ENCODE peak calls at places on chromosomes 7 and 10, in eight cellular contexts. M is DND-41; Z is left ventricle myocardium inferior; D is BJ; P is tibial nerve; A is CD8-positive, alpha-beta T cell; L is adrenal gland; Y is vagina. C is an unnamed sample. For H3K27me3, the result is how much of the 10 kb centered on the place peaks cover.

GRCh38 chr10:13673165-13673564 is 86.4 kb downstream of the PRPF18 start:
- DNase-seq in M (no peak), Z (no peak), D (no peak), P (no peak), A (no peak), L (no peak), Y (no peak), C (no peak)

GRCh38 chr10:102133373-102134195 is 744 bp downstream of the PPRC1 start:
- DNase-seq in M (peak), Z (peak), D (no peak), P (peak), A (peak), L (peak), Y (no peak), C (peak)

GRCh38 chr10:119776536-119776935 is 50.7 kb downstream of the INPP5F start:
- DNase-seq in M (no peak), Z (no peak), D (no peak), P (no peak), A (no peak), L (no peak), Y (no peak), C (no peak)

GRCh38 chr7:158973440-158973839 is 117.1 kb downstream of the DYNC2I1 start:
- DNase-seq in M (peak), Z (peak), D (no peak), P (no peak), A (peak), L (no peak), Y (no peak), C (peak)

GRCh38 chr10:53314856-53315255 is 542.3 kb upstream of the MBL2 start:
- DNase-seq in M (no peak), Z (no peak), D (peak), P (no peak), A (no peak), L (no peak), Y (no peak), C (no peak)

GRCh38 chr10:34506773-34507172 is 308.3 kb downstream of the PARD3 start:
- DNase-seq in M (no peak), Z (no peak), D (no peak), P (no peak), A (no peak), L (no peak), Y (no peak), C (no peak)

GRCh38 chr7:41889472-41889871 is 186.6 kb upstream of the INHBA start:
- DNase-seq in M (no peak), Z (no peak), D (no peak), P (no peak), A (no peak), L (no peak), Y (no peak), C (no peak)

GRCh38 chr7:152709307-152710133 is 33.6 kb upstream of the XRCC2 start:
- DNase-seq in M (no peak), Z (no peak), D (no peak), P (no peak), A (no peak), L (no peak), Y (no peak), C (no peak)

GRCh38 chr7:39228946-39229345 is 251.2 kb downstream of the POU6F2 start:
- DNase-seq in M (no peak), Z (no peak), D (peak), P (no peak), A (no peak), L (no peak), Y (no peak), C (no peak)

GRCh38 chr10:101062231-101063161 is 707 bp downstream of the KAZALD1 start:
- DNase-seq in M (no peak), Z (peak), D (no peak), P (no peak), A (peak), L (peak), Y (no peak), C (peak)

GRCh38 chr10:98487692-98488091 is 41.0 kb upstream of the HPS1 start:
- DNase-seq in M (no peak), Z (no peak), D (no peak), P (no peak), A (no peak), L (no peak), Y (no peak), C (no peak)

GRCh38 chr10:111511751-111512150 is 434.9 kb downstream of the ADRA2A start:
- DNase-seq in M (no peak), Z (no peak), D (no peak), P (no peak), A (no peak), L (no peak), Y (no peak), C (no peak)

GRCh38 chr7:100793806-100794660 is 33.3 kb downstream of the EPHB4 start:
- DNase-seq in M (no peak), Z (no peak), D (no peak), P (no peak), A (no peak), L (no peak), Y (no peak), C (peak)

DNA sequence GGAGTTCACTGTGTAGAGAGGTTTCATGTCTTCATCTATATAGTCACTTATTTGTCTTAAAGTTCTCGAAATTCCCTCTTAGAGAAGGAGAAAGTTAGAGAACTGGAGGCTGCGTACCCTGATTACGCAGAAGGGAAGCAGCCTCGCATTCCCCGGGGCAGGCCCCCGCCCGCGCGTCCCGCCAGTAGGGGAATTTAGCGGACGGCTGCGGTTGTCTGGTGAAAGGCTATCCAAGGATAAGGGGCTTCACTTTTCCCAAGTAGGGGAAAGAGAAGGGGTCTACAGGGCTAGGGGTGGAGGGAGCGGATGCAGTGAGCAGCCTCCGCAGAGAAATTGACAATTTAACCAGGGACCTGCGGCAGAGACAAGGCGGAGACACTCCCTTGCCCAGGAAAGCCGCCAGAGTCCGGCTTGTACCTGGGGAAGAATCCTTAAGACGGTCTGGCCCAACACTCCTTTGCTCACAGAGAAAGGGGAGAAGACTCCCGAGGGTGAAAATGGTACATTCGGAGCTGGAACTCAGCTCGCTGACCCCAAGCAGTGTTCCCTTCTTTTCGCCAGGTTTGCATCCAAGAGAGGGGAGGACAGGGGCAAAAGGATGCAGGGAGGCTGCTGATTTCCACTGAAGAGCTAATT is 976 bp upstream of the MAGI2 start:
- DNase-seq in M (no peak), Z (peak), D (no peak), P (peak), A (no peak), L (peak), Y (no peak), C (peak)
- TF ChIP-seq CTCF in M (no peak), Z (no peak), D (peak), P (no peak), A (no peak), L (no peak), Y (no peak), C (no peak)

GRCh38 chr7:115359119-115359518 is 437.2 kb downstream of the MDFIC start:
- DNase-seq in M (no peak), Z (no peak), D (no peak), P (no peak), A (no peak), L (no peak), Y (no peak), C (no peak)
- H3K27me3 ChIP-seq in M (under half), Z (under half), D (under half), P (under half), A (under half), L (under half), Y (under half), C (under half)

GRCh38 chr10:77756319-77757232 is 119.0 kb upstream of the KCNMA1 start:
- DNase-seq in M (no peak), Z (no peak), D (no peak), P (no peak), A (no peak), L (no peak), Y (no peak), C (peak)
- TF ChIP-seq CTCF in M (peak), Z (peak), D (peak), P (no peak), A (no peak), L (peak), Y (peak), C (peak)

DNA sequence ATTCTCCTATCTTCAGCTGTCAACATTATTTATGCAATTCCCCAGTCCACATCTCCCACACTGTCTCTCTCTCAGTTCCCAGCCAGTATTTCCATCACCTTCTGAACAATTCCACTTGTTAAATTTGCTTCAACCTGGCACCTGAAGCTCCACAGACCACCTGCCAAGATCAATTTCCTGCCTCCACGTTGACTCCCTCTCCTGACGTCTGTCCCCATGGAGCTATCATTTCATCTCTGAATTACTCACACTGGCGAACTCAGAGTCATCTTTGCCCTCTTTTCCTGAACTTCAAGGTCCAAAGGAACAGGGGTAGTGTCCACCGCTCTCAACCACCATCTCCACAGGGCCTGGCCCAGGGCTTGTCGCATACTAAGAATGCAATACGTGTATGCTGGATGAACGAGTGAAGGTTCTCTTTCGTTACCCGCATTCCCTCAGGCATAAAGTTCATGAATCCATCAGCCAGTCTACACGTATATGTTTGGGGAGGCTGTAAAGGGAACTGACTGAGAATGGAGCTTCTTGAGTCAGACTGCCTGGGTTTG is 183.3 kb downstream of the JCAD start:
- DNase-seq in M (no peak), Z (no peak), D (no peak), P (no peak), A (no peak), L (no peak), Y (no peak), C (no peak)
- H3K27me3 ChIP-seq in M (under half), Z (under half), D (under half), P (under half), A (under half), L (under half), Y (under half), C (half or more)

GRCh38 chr10:70115948-70116682 is 16.5 kb downstream of the AIFM2 start:
- DNase-seq in M (peak), Z (peak), D (no peak), P (no peak), A (peak), L (peak), Y (no peak), C (no peak)
- TF ChIP-seq CTCF in M (peak), Z (peak), D (peak), P (peak), A (peak), L (peak), Y (peak), C (peak)

GRCh38 chr7:156169474-156170370 is 357.5 kb upstream of the SHH start:
- DNase-seq in M (no peak), Z (no peak), D (no peak), P (no peak), A (no peak), L (no peak), Y (no peak), C (no peak)

GRCh38 chr7:156167417-156167807 is 355.1 kb upstream of the SHH start:
- DNase-seq in M (no peak), Z (no peak), D (no peak), P (no peak), A (no peak), L (no peak), Y (no peak), C (no peak)

GRCh38 chr7:156168434-156168833 is 356.2 kb upstream of the SHH start:
- DNase-seq in M (no peak), Z (no peak), D (no peak), P (no peak), A (no peak), L (no peak), Y (no peak), C (no peak)

GRCh38 chr7:156167987-156168386 is 355.7 kb upstream of the SHH start:
- DNase-seq in M (no peak), Z (no peak), D (no peak), P (no peak), A (no peak), L (no peak), Y (no peak), C (no peak)

GRCh38 chr7:156166692-156167416 is 354.6 kb upstream of the SHH start:
- DNase-seq in M (no peak), Z (no peak), D (no peak), P (no peak), A (no peak), L (no peak), Y (no peak), C (no peak)
- H3K27me3 ChIP-seq in M (under half), Z (half or more), D (under half), P (under half), A (under half), L (under half), Y (under half), C (under half)

C was measured in osteoblast.